ENCODE peak calls at places on chromosomes 2 and 18, in eight cellular contexts. W is heart right ventricle, Y is astrocyte of the spinal cord, C is fibroblast of lung, V is lower lobe of right lung, Q is heart left ventricle, A is PC-9, O is retinal pigment epithelial cell. U is an unnamed sample.

GRCh38 chr18:24538421-24539264 is 78.2 kb downstream of the HRH4 start:
- DNase-seq in Y (no peak), C (no peak), A (no peak), O (no peak), V (no peak), Q (no peak), W (no peak), U (no peak)

GRCh38 chr2:196798980-196799379 is 503 bp downstream of the GTF3C3 start:
- DNase-seq in V (no peak), C (peak), W (no peak), Y (no peak), O (no peak), A (no peak), Q (no peak), U (no peak)

GRCh38 chr2:69483696-69484095 is 46.5 kb upstream of the NFU1 start:
- DNase-seq in V (no peak), Q (no peak), Y (no peak), W (no peak), O (no peak), C (no peak), A (no peak), U (peak)

GRCh38 chr2:42793314-42794270 is 1.2 kb upstream of the HAAO start:
- DNase-seq in O (no peak), Q (no peak), A (no peak), W (peak), C (no peak), Y (no peak), V (no peak), U (no peak)

GRCh38 chr18:45416168-45416567 is 199.1 kb upstream of the SLC14A2 start:
- DNase-seq in V (no peak), C (no peak), W (no peak), Q (no peak), A (no peak), O (peak), Y (peak), U (no peak)

GRCh38 chr2:168896783-168897182 is 4.3 kb upstream of the G6PC2 start:
- DNase-seq in O (no peak), V (no peak), Y (no peak), C (no peak), A (no peak), Q (no peak), W (no peak), U (no peak)

GRCh38 chr2:162524192-162524591 is 180.3 kb downstream of the GCA start:
- DNase-seq in O (no peak), Y (no peak), C (no peak), W (no peak), Q (no peak), A (peak), V (no peak), U (no peak)

GRCh38 chr2:190649035-190649797 is at the start of gene NAB1:
- DNase-seq in W (peak), V (peak), O (no peak), A (peak), Y (peak), C (no peak), Q (peak), U (no peak)

GRCh38 chr2:175449616-175450015 is 268.1 kb upstream of the ATP5MC3 start:
- DNase-seq in Q (no peak), V (no peak), W (no peak), Y (no peak), A (no peak), O (no peak), C (no peak), U (no peak)

GRCh38 chr2:96089356-96090180 is 26.8 kb downstream of the ADRA2B start:
- DNase-seq in O (no peak), A (no peak), C (no peak), V (peak), W (peak), Y (no peak), Q (peak), U (no peak)

GRCh38 chr18:27136208-27136535 is 48.9 kb downstream of the CHST9 start:
- DNase-seq in W (no peak), O (peak), A (peak), V (peak), C (no peak), Q (no peak), Y (peak), U (peak)

GRCh38 chr18:50287028-50287440 is 458 bp downstream of the CXXC1 start:
- DNase-seq in V (no peak), A (no peak), O (no peak), Y (no peak), C (no peak), W (no peak), Q (peak), U (no peak)

GRCh38 chr2:16254356-16254965 is 314.1 kb downstream of the MYCN start:
- DNase-seq in A (no peak), W (no peak), C (no peak), O (no peak), Y (no peak), V (no peak), Q (no peak), U (no peak)

GRCh38 chr2:240730506-240731326 is 39.0 kb downstream of the AQP12A start:
- DNase-seq in V (no peak), C (no peak), W (no peak), Y (no peak), A (no peak), O (no peak), Q (no peak), U (no peak)

GRCh38 chr18:53567935-53568574 is 656.4 kb downstream of the MBD2 start:
- DNase-seq in C (peak), Y (peak), Q (no peak), V (no peak), O (no peak), W (no peak), A (no peak), U (peak)

GRCh38 chr2:100938031-100939026 is 63.8 kb upstream of the RPL31 start:
- DNase-seq in V (no peak), Y (no peak), C (no peak), O (no peak), Q (no peak), W (no peak), A (no peak), U (no peak)

GRCh38 chr2:29014811-29015414 is 33.8 kb downstream of the TOGARAM2 start:
- DNase-seq in A (no peak), V (peak), C (peak), Q (peak), W (peak), O (no peak), Y (peak), U (no peak)

GRCh38 chr2:227325824-227326195 is 759 bp downstream of the MFF start:
- DNase-seq in V (peak), O (no peak), Q (peak), C (peak), W (peak), A (peak), Y (peak), U (no peak)

GRCh38 chr2:219344756-219345458 is 12.4 kb upstream of the RESP18 start:
- DNase-seq in O (no peak), C (peak), Y (peak), A (no peak), W (peak), Q (peak), V (peak), U (no peak)

GRCh38 chr18:39434223-39434622 is 1868.6 kb upstream of the CELF4 start:
- DNase-seq in O (no peak), V (no peak), W (no peak), Y (no peak), A (no peak), C (no peak), Q (no peak), U (no peak)

GRCh38 chr2:185645529-185645928 is 93.1 kb upstream of the FSIP2 start:
- DNase-seq in O (no peak), A (no peak), V (no peak), W (no peak), C (no peak), Y (no peak), Q (no peak), U (no peak)

GRCh38 chr2:195395351-195395750 is 261.7 kb upstream of the SLC39A10 start:
- DNase-seq in Y (no peak), Q (no peak), W (no peak), A (no peak), C (peak), V (no peak), O (no peak), U (no peak)

GRCh38 chr2:54632733-54633692 is 90.4 kb upstream of the EML6 start:
- DNase-seq in Y (peak), Q (no peak), V (no peak), A (no peak), C (peak), O (peak), W (no peak), U (peak)

GRCh38 chr2:240959214-240959940 is 39.0 kb upstream of the SNED1 start:
- DNase-seq in W (no peak), Q (no peak), A (no peak), V (no peak), C (no peak), O (no peak), Y (no peak), U (no peak)

GRCh38 chr2:17517481-17518211 is 594 bp downstream of the RAD51AP2 start:
- DNase-seq in Q (no peak), O (no peak), V (no peak), C (no peak), W (no peak), Y (no peak), A (no peak), U (no peak)
- H3K4me3 ChIP-seq in Q (peak), O (peak), V (peak), C (peak), W (peak), Y (peak), A (peak), U (peak)

DNA sequence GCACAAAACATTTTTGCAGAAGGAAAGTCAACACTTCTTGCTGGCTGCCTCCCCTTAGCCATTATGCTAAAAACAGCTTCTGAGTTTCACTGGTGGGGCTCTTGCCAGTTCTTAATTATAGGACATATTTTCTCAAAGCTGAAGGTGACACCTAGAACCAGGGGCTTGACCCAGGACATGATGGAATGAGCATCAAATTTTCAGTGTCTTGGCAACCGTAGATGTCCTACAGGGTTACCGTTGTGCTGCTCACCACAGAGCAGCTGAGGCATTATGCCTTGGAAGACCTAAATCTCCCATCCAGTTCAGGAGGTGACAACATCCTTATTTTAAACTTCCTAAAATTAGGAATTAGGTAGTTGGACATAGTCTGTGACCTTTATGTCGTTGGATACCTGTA is 46.7 kb downstream of the TMEM185B start:
- DNase-seq in C (no peak), V (no peak), Q (no peak), A (no peak), W (no peak), O (no peak), Y (no peak), U (no peak)
- H3K4me3 ChIP-seq in C (no peak), V (peak), Q (no peak), A (no peak), W (no peak), O (no peak), Y (no peak), U (no peak)

GRCh38 chr2:109331864-109332848 is 203.2 kb downstream of the SH3RF3 start:
- DNase-seq in C (peak), Q (peak), Y (peak), O (no peak), A (peak), V (peak), W (peak), U (peak)
- H3K4me3 ChIP-seq in C (no peak), Q (peak), Y (no peak), O (no peak), A (peak), V (peak), W (no peak), U (no peak)

GRCh38 chr2:85584857-85585780 is 888 bp downstream of the VAMP5 start:
- DNase-seq in Q (no peak), Y (peak), A (peak), O (no peak), W (peak), V (peak), C (peak), U (no peak)
- H3K4me3 ChIP-seq in Q (peak), Y (peak), A (no peak), O (peak), W (peak), V (peak), C (peak), U (peak)

DNA sequence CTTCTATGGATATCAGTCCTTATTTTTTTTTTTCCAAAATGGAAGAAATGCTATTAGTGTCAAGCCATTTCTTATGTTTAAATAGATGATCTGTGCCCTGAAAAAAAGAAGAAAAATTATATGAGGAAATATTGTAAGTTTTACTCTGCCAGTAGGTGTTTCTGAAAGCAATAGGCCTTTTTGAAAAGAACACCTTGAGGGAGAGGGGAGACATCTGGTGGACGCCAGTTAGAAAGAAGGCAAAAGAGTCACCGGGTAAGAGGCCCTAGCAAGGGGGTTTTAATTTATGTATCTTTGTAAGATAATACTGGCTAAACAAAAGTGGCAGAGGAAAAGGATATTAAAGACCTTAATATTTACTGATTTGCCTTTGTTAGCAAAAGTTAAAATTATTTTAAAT is 56.1 kb downstream of the DYNAP start:
- DNase-seq in O (peak), W (no peak), Q (no peak), C (peak), V (no peak), A (peak), Y (peak), U (peak)
- H3K4me3 ChIP-seq in O (no peak), W (no peak), Q (no peak), C (no peak), V (no peak), A (no peak), Y (no peak), U (no peak)

DNA sequence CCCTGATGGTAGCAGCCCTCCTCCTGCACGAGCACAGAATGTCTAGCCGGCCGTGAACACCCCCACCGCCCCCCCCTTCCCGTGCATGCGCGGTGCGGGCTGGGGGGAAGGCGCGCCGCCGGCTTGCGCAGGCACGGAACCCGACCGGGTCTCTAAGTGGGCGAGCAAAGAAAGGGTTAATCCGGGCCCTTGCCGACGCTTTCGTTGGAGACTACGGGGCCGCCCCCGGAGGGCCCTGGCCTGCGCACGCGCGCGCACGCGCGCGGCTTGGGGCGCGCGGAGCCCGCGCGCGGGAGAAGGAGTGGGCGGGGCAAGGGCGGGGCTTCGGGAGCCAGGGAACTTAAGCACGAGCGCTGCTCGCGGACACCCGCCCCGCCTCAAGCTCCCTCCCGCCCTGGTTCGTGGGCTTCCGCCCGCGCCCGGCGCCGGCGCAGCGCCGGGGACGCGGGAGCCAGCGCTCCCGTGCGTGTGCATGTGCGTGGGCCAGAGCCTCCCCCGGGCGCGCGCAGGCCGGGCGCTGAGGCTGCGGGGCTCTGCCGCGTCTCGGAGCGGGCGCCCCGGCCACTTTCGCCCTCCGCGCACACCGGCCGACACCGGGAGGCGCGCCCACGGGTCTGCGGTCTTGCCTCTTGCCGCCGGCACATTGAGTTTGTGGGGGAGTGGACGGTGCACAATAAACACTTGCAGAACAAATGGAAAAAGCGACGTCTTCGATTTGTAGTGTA is 617 bp upstream of the ZBTB14 start:
- DNase-seq in V (peak), Q (peak), Y (peak), C (peak), W (peak), O (peak), A (peak), U (peak)
- H3K4me3 ChIP-seq in V (peak), Q (peak), Y (peak), C (peak), W (peak), O (peak), A (peak), U (peak)

GRCh38 chr2:25041928-25042320 is at the start of gene EFR3B:
- DNase-seq in Q (peak), Y (peak), C (peak), O (peak), A (peak), W (peak), V (peak), U (no peak)

GRCh38 chr2:25042321-25043240 is 705 bp downstream of the EFR3B start:
- DNase-seq in W (peak), O (no peak), Q (peak), A (peak), C (peak), Y (peak), V (peak), U (no peak)

GRCh38 chr2:25044011-25044410 is 2.1 kb downstream of the EFR3B start:
- DNase-seq in W (no peak), C (no peak), Y (no peak), V (no peak), A (no peak), Q (no peak), O (no peak), U (no peak)

GRCh38 chr2:25044990-25045389 is 3.1 kb downstream of the EFR3B start:
- DNase-seq in Y (no peak), C (no peak), A (no peak), W (no peak), Q (no peak), O (no peak), V (no peak), U (no peak)

DNA sequence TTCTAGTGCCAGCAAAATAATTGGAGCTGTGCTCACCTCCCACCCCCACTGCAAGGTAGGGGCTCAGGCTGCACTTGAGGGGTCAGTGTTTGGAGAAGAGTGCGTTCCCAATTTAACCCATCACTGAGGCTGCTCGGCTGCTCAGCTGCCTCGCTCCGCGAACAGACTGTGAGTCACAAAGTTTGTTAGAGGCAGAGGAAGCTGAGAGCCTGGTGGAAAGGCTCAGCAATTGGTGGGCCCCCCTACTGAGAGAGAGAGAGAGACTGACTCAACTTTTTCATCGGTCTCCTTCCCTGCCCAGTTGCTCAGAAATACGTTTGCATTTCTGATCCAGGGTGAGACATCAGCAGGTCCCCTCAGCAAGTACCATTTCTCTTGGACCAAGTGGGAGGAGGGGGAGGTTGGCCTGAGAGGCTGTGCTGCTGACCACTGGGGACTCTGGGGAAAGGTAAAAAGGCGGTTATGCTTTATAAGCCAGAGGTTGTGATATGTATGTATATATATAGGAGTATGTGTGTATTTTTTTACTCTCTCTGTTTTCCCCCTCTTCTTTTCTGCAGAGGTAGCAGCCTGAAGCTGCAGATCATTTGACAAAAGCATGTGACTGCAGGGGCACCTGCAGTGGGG is 1.5 kb downstream of the EFR3B start:
- DNase-seq in W (no peak), O (peak), A (no peak), Y (peak), C (peak), V (no peak), Q (no peak), U (no peak)
- H3K4me3 ChIP-seq in W (no peak), O (peak), A (peak), Y (peak), C (peak), V (peak), Q (peak), U (peak)

GRCh38 chr18:74699455-74699854 is 101.8 kb downstream of the ZNF407 start:
- DNase-seq in C (no peak), A (no peak), O (no peak), Q (no peak), W (no peak), Y (no peak), V (no peak), U (no peak)
- H3K4me3 ChIP-seq in C (no peak), A (no peak), O (no peak), Q (no peak), W (no peak), Y (no peak), V (no peak), U (no peak)

GRCh38 chr18:57352271-57352701 is at the start of gene ST8SIA3:
- DNase-seq in O (no peak), Y (no peak), V (no peak), W (no peak), A (no peak), C (no peak), Q (no peak), U (no peak)
- H3K4me3 ChIP-seq in O (no peak), Y (no peak), V (no peak), W (no peak), A (no peak), C (no peak), Q (no peak), U (no peak)